ENCODE peak calls at places on chromosomes 13 and 19, in six cellular contexts. Y, G, H, O, S and X are unnamed samples.

GRCh38 chr13:111468037-111468959 is 147.9 kb downstream of the TEX29 start:
- DNase-seq in Y (no peak), S (no peak), H (no peak), O (no peak), G (no peak), X (no peak)

GRCh38 chr19:43444531-43445340 is 20.7 kb downstream of the LYPD3 start:
- DNase-seq in O (no peak), G (no peak), H (no peak), Y (no peak), S (no peak), X (no peak)

GRCh38 chr13:92074658-92075057 is 676.2 kb downstream of the GPC5 start:
- DNase-seq in Y (peak; percentile 3), S (no peak), O (no peak), H (peak; percentile 28), G (no peak), X (no peak)

GRCh38 chr19:13153627-13154240 is 3.5 kb downstream of the IER2 start:
- DNase-seq in G (no peak), H (no peak), S (no peak), O (peak; percentile 59), Y (no peak), X (no peak)

GRCh38 chr19:7869453-7869909 is 4.7 kb downstream of the PRR36 start:
- DNase-seq in G (no peak), Y (peak; percentile 66), H (peak; percentile 53), S (peak; percentile 98), O (peak; percentile 67), X (peak; percentile 69)

GRCh38 chr13:97460004-97460756 is 26.2 kb downstream of the RAP2A start:
- DNase-seq in O (no peak), S (no peak), G (peak; percentile 91), Y (peak; percentile 6), H (no peak), X (no peak)

GRCh38 chr13:21670006-21670882 is 629 bp upstream of the FGF9 start:
- DNase-seq in H (no peak), G (no peak), O (peak; percentile 51), S (no peak), Y (peak; percentile 50), X (peak; percentile 50)

GRCh38 chr19:18488838-18489626 is 32.8 kb downstream of the ELL start:
- DNase-seq in S (peak; percentile 74), G (no peak), O (peak; percentile 61), Y (no peak), H (peak; percentile 50), X (no peak)

GRCh38 chr19:18999896-19000620 is 33.3 kb downstream of the SUGP2 start:
- DNase-seq in S (no peak), H (no peak), O (no peak), G (no peak), Y (no peak), X (no peak)

GRCh38 chr19:40390084-40390742 is at the start of gene HIPK4:
- DNase-seq in O (no peak), S (peak; percentile 51), H (no peak), Y (no peak), G (no peak), X (no peak)

GRCh38 chr19:16180611-16181010 is 4.6 kb upstream of the FAM32A start:
- DNase-seq in H (no peak), O (no peak), G (no peak), S (no peak), Y (no peak), X (no peak)

GRCh38 chr19:45146251-45146650 is 14.5 kb downstream of the NKPD1 start:
- DNase-seq in H (no peak), G (no peak), O (no peak), S (no peak), Y (no peak), X (peak; percentile 13)

GRCh38 chr19:44315883-44316282 is 11.1 kb upstream of the ZNF235 start:
- DNase-seq in H (no peak), Y (no peak), G (no peak), O (no peak), S (no peak), X (no peak)

GRCh38 chr13:40318366-40318765 is 348.1 kb downstream of the FOXO1 start:
- DNase-seq in S (no peak), Y (no peak), H (no peak), G (no peak), O (no peak), X (no peak)

GRCh38 chr13:35979378-35979911 is 151.7 kb downstream of the DCLK1 start:
- DNase-seq in O (no peak), S (no peak), Y (no peak), H (no peak), G (no peak), X (no peak)

GRCh38 chr13:30905932-30906383 is at the start of gene MEDAG:
- DNase-seq in O (no peak), S (no peak), G (no peak), H (no peak), Y (no peak), X (no peak)

GRCh38 chr13:69553976-69554375 is 553.6 kb upstream of the ATXN8OS start:
- DNase-seq in S (no peak), H (no peak), Y (no peak), G (no peak), O (no peak), X (no peak)

GRCh38 chr13:37791699-37792098 is 77.9 kb downstream of the TRPC4 start:
- DNase-seq in O (no peak), H (no peak), Y (no peak), S (no peak), G (no peak), X (no peak)

GRCh38 chr13:73417012-73417615 is 358.3 kb downstream of the KLF5 start:
- DNase-seq in O (no peak), Y (no peak), S (no peak), G (no peak), H (peak; percentile 27), X (no peak)

GRCh38 chr19:1259206-1259872 is 9.8 kb upstream of the CIRBP start:
- DNase-seq in S (no peak), O (no peak), H (peak; percentile 86), Y (no peak), G (peak; percentile 73), X (peak; percentile 81)

GRCh38 chr13:109743706-109744453 is 42.5 kb downstream of the IRS2 start:
- DNase-seq in G (no peak), O (no peak), S (no peak), H (no peak), Y (no peak), X (no peak)

GRCh38 chr19:10420444-10421239 is at the start of gene PDE4A:
- DNase-seq in Y (peak; percentile 56), H (no peak), G (no peak), S (peak; percentile 80), O (peak; percentile 70), X (no peak)

GRCh38 chr19:1211494-1212234 is 6.1 kb downstream of the STK11 start:
- DNase-seq in Y (no peak), H (no peak), O (peak; percentile 66), G (no peak), S (no peak), X (no peak)

GRCh38 chr13:21671793-21672680 is 1.2 kb downstream of the FGF9 start:
- DNase-seq in S (peak; percentile 52), H (no peak), Y (no peak), O (no peak), G (no peak), X (no peak)

GRCh38 chr13:51229731-51230130 is 7.5 kb downstream of the FAM124A start:
- DNase-seq in S (no peak), H (no peak), Y (no peak), G (no peak), O (no peak), X (no peak)

GRCh38 chr13:93496985-93497673 is 270.5 kb downstream of the GPC6 start:
- DNase-seq in G (no peak), S (no peak), H (no peak), O (no peak), Y (no peak), X (no peak)

GRCh38 chr19:47699360-47699917 is 13.8 kb upstream of the EHD2 start:
- DNase-seq in O (peak; percentile 86), Y (peak; percentile 87), H (peak; percentile 28), G (no peak), S (peak; percentile 95), X (peak; percentile 72)

GRCh38 chr19:1361601-1362384 is 21.9 kb upstream of the NDUFS7 start:
- DNase-seq in S (no peak), Y (no peak), O (no peak), G (no peak), H (no peak), X (no peak)

GRCh38 chr13:34031629-34032028 is 213.7 kb downstream of the RFC3 start:
- DNase-seq in G (no peak), O (no peak), S (no peak), Y (no peak), H (peak; percentile 53), X (no peak)

GRCh38 chr13:27792393-27793218 is at the start of gene GSX1:
- DNase-seq in Y (peak; percentile 53), G (no peak), S (peak; percentile 87), H (peak; percentile 18), O (peak; percentile 17), X (no peak)

GRCh38 chr13:99702687-99703319 is 201.5 kb downstream of the TM9SF2 start:
- DNase-seq in G (no peak), S (no peak), H (no peak), O (no peak), Y (no peak), X (no peak)

GRCh38 chr13:51970251-51970793 is 40.9 kb downstream of the ATP7B start:
- DNase-seq in Y (no peak), O (no peak), G (no peak), S (no peak), H (no peak), X (no peak)

GRCh38 chr13:108948269-108948671 is 318.9 kb downstream of the MYO16 start:
- DNase-seq in Y (no peak), S (no peak), G (no peak), H (peak; percentile 24), O (no peak), X (no peak)

GRCh38 chr13:105513448-105513847 is 1022.0 kb downstream of the EFNB2 start:
- DNase-seq in H (no peak), G (no peak), O (no peak), S (no peak), Y (no peak), X (no peak)
- TF ChIP-seq TAF1 in H (no peak), G (no peak), O (no peak), S (no peak), Y (no peak), X (no peak)

GRCh38 chr19:48872884-48873475 is 759 bp downstream of the PPP1R15A start:
- DNase-seq in Y (peak; percentile 47), O (peak; percentile 54), S (peak; percentile 72), H (peak; percentile 93), G (peak; percentile 77), X (no peak)
- TF ChIP-seq POLR2A in Y (peak; percentile 17), O (no peak), S (peak; percentile 18), H (no peak), G (no peak), X (no peak)

GRCh38 chr19:35142531-35143230 is 374 bp upstream of the FXYD7 start:
- DNase-seq in H (no peak), G (no peak), O (peak; percentile 89), Y (peak; percentile 75), S (peak; percentile 86), X (peak; percentile 61)
- TF ChIP-seq TAF1 in H (no peak), G (no peak), O (no peak), Y (no peak), S (peak; percentile 11), X (no peak)

DNA sequence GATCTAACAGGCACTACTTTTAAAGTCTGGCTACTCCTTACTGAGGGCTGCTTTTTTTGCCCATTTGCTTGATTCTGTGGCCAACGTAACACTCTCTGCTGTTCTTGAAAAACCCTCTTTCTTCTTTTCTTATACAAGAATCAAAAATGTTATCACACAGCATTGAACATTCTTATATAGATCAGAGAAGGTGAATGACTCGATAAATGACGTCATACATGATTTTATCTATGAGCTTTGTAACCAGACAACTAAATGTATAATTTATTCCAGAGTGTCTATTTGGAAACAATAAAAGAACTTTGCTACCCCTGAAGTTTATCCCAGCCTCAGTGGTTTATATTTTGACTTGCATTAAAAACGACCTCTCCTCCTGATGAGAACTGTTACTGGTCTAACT is 12.4 kb downstream of the RFX2 start:
- DNase-seq in G (no peak), S (no peak), H (no peak), O (no peak), Y (no peak), X (no peak)
- TF ChIP-seq POLR2A in G (no peak), S (no peak), H (no peak), O (no peak), Y (no peak), X (no peak)